ENCODE peak calls at places on chromosomes 12 and 14, in five cellular contexts. P is nephron progenitor cell, Z is amniotic stem cell, R is left colon, C is fibroblast of mammary gland. D is an unnamed sample.

GRCh38 chr12:64029013-64029857 is 184.7 kb downstream of the SRGAP1 start:
- DNase-seq in P (no peak), Z (no peak), R (no peak), C (peak; percentile 42), D (no peak)

GRCh38 chr14:20530771-20531571 is 25.6 kb downstream of the RNASE10 start:
- DNase-seq in P (peak; percentile 76), Z (peak; percentile 27), R (peak; percentile 46), C (peak; percentile 78), D (peak; percentile 70)

GRCh38 chr14:59117754-59118153 is 70.7 kb upstream of the DAAM1 start:
- DNase-seq in P (no peak), Z (no peak), R (no peak), C (no peak), D (no peak)

GRCh38 chr12:13135336-13136178 is 32.1 kb upstream of the GSG1 start:
- DNase-seq in P (no peak), Z (peak; percentile 55), R (no peak), C (peak; percentile 98), D (peak; percentile 98)

GRCh38 chr14:38442208-38442607 is 186.3 kb upstream of the CLEC14A start:
- DNase-seq in P (no peak), Z (no peak), R (no peak), C (no peak), D (no peak)

GRCh38 chr14:25050494-25051170 is 685 bp upstream of the STXBP6 start:
- DNase-seq in P (peak; percentile 23), Z (peak; percentile 33), R (no peak), C (peak; percentile 91), D (peak; percentile 81)

GRCh38 chr12:124457287-124458219 is 109.9 kb downstream of the NCOR2 start:
- DNase-seq in P (no peak), Z (no peak), R (peak; percentile 83), C (peak; percentile 61), D (peak; percentile 86)

GRCh38 chr14:41201721-41202120 is 405.0 kb upstream of the LRFN5 start:
- DNase-seq in P (no peak), Z (no peak), R (no peak), C (no peak), D (no peak)

GRCh38 chr12:112347521-112347920 is 34.7 kb downstream of the HECTD4 start:
- DNase-seq in P (no peak), Z (no peak), R (no peak), C (peak; percentile 66), D (peak; percentile 44)

GRCh38 chr14:88856786-88857366 is 32.4 kb downstream of the TTC8 start:
- DNase-seq in P (no peak), Z (peak; percentile 17), R (no peak), C (no peak), D (no peak)

GRCh38 chr14:98192946-98193345 is 1079.1 kb downstream of the BCL11B start:
- DNase-seq in P (no peak), Z (no peak), R (no peak), C (no peak), D (no peak)

GRCh38 chr14:99430491-99430890 is 50.2 kb downstream of the SETD3 start:
- DNase-seq in P (no peak), Z (no peak), R (no peak), C (no peak), D (no peak)

GRCh38 chr12:38411947-38412346 is 95.4 kb downstream of the ALG10B start:
- DNase-seq in P (no peak), Z (no peak), R (no peak), C (no peak), D (no peak)

GRCh38 chr14:64973826-64974225 is 1.7 kb upstream of the RAB15 start:
- DNase-seq in P (no peak), Z (no peak), R (no peak), C (no peak), D (no peak)

GRCh38 chr12:132235116-132235820 is 91.0 kb downstream of the NOC4L start:
- DNase-seq in P (no peak), Z (no peak), R (no peak), C (no peak), D (no peak)

GRCh38 chr14:75832621-75833297 is 149.0 kb downstream of the TGFB3 start:
- DNase-seq in P (no peak), Z (peak; percentile 28), R (peak; percentile 29), C (peak; percentile 95), D (peak; percentile 4)

GRCh38 chr14:52312872-52313492 is 1.1 kb upstream of the PTGER2 start:
- DNase-seq in P (no peak), Z (no peak), R (no peak), C (peak; percentile 62), D (no peak)

GRCh38 chr12:88579941-88580871 is at the start of gene KITLG:
- DNase-seq in P (peak; percentile 85), Z (peak; percentile 80), R (peak; percentile 85), C (peak; percentile 82), D (peak; percentile 71)

GRCh38 chr12:67280572-67280971 is 11.4 kb downstream of the CAND1 start:
- DNase-seq in P (no peak), Z (no peak), R (no peak), C (no peak), D (no peak)

GRCh38 chr14:68241862-68242490 is 422.4 kb downstream of the RAD51B start:
- DNase-seq in P (no peak), Z (no peak), R (no peak), C (no peak), D (no peak)

GRCh38 chr12:6461401-6462233 is 8.9 kb downstream of the VAMP1 start:
- DNase-seq in P (no peak), Z (no peak), R (peak; percentile 81), C (no peak), D (peak; percentile 53)

GRCh38 chr12:124548854-124549378 is 18.5 kb downstream of the NCOR2 start:
- DNase-seq in P (no peak), Z (no peak), R (peak; percentile 60), C (peak; percentile 82), D (peak; percentile 74)

GRCh38 chr14:75454963-75455546 is 27.2 kb downstream of the JDP2 start:
- DNase-seq in P (no peak), Z (no peak), R (peak; percentile 49), C (peak; percentile 79), D (peak; percentile 61)

GRCh38 chr14:63727231-63727735 is 582 bp downstream of the SGPP1 start:
- DNase-seq in P (peak; percentile 59), Z (peak; percentile 23), R (peak; percentile 31), C (peak; percentile 34), D (peak; percentile 42)

GRCh38 chr14:95038521-95039250 is 118.6 kb downstream of the DICER1 start:
- DNase-seq in P (no peak), Z (no peak), R (peak; percentile 14), C (no peak), D (no peak)